ENCODE peak calls at places on chromosomes 4 and X, in five cellular contexts. V is KBM-7, B is heart left ventricle, Y is DMS153, N is HEK293T. F is an unnamed sample.

GRCh38 chr4:67713531-67714247 is 12.7 kb upstream of the UBA6 start:
- DNase-seq in Y (no peak), V (no peak), N (no peak), B (no peak), F (no peak)

GRCh38 chrX:30495468-30495867 is 82.1 kb downstream of the TASL start:
- DNase-seq in V (no peak), Y (no peak), B (no peak), N (no peak), F (no peak)

GRCh38 chr4:17667653-17668201 is 53.3 kb downstream of the MED28 start:
- DNase-seq in B (no peak), V (no peak), N (no peak), Y (no peak), F (no peak)

GRCh38 chr4:125315571-125316390 is 1.0 kb downstream of the FAT4 start:
- DNase-seq in Y (peak; percentile 14), V (peak; percentile 42), B (peak; percentile 66), N (peak; percentile 63), F (peak; percentile 22)

GRCh38 chr4:77872723-77873435 is 10.2 kb downstream of the MRPL1 start:
- DNase-seq in B (no peak), Y (no peak), V (no peak), N (no peak), F (no peak)

GRCh38 chrX:8433296-8434094 is 31.1 kb upstream of the VCX3B start:
- DNase-seq in B (no peak), N (no peak), Y (no peak), V (no peak), F (no peak)

GRCh38 chrX:14409341-14409740 is 120.0 kb upstream of the GLRA2 start:
- DNase-seq in B (no peak), V (no peak), N (no peak), Y (peak; percentile 19), F (no peak)

GRCh38 chr4:24778427-24779225 is 16.7 kb upstream of the SOD3 start:
- DNase-seq in Y (no peak), B (no peak), V (no peak), N (no peak), F (peak; percentile 18)

GRCh38 chr4:154614306-154614705 is 1.9 kb upstream of the FGG start:
- DNase-seq in V (no peak), N (no peak), B (no peak), Y (no peak), F (no peak)

GRCh38 chr4:88880501-88881226 is 176.3 kb downstream of the FAM13A start:
- DNase-seq in V (peak; percentile 12), Y (peak; percentile 66), N (peak; percentile 22), B (peak; percentile 29), F (no peak)

GRCh38 chr4:85737254-85737653 is 262.3 kb downstream of the ARHGAP24 start:
- DNase-seq in V (no peak), N (no peak), B (no peak), Y (peak; percentile 71), F (no peak)

GRCh38 chr4:15657366-15657765 is 2.2 kb upstream of the FBXL5 start:
- DNase-seq in Y (no peak), N (no peak), B (no peak), V (no peak), F (no peak)

GRCh38 chrX:87299563-87300160 is 217.9 kb upstream of the KLHL4 start:
- DNase-seq in Y (no peak), N (peak; percentile 5), B (no peak), V (peak; percentile 43), F (no peak)

GRCh38 chr4:187389420-187389819 is 606.2 kb upstream of the ZFP42 start:
- DNase-seq in B (no peak), V (no peak), Y (no peak), N (no peak), F (no peak)

GRCh38 chr4:110490109-110490508 is 14.2 kb downstream of the ENPEP start:
- DNase-seq in V (no peak), Y (no peak), B (no peak), N (no peak), F (no peak)

GRCh38 chr4:13704020-13704419 is 76.5 kb upstream of the BOD1L1 start:
- DNase-seq in Y (no peak), N (no peak), B (no peak), V (peak; percentile 26), F (no peak)

GRCh38 chr4:99855677-99856076 is 38.5 kb downstream of the LAMTOR3 start:
- DNase-seq in N (no peak), Y (no peak), V (peak; percentile 38), B (no peak), F (no peak)

GRCh38 chr4:114400531-114400930 is 198.1 kb upstream of the UGT8 start:
- DNase-seq in Y (no peak), B (no peak), N (no peak), V (no peak), F (no peak)

F was measured in gastrocnemius medialis.